ENCODE peak calls at places on chromosomes 4 and X, in nine cellular contexts. E, A, W, Z, V, J, B, R and G are unnamed samples.

GRCh38 chr4:187235456-187236170 is 512.0 kb upstream of the FAT1 start:
- DNase-seq in E (peak; percentile 79), A (no peak), W (no peak), Z (no peak), V (no peak), J (no peak), B (no peak), R (no peak), G (no peak)

GRCh38 chrX:39883664-39884063 is 214.1 kb downstream of the BCOR start:
- DNase-seq in E (no peak), A (peak; percentile 54), W (no peak), Z (no peak), V (no peak), J (no peak), B (no peak), R (no peak), G (no peak)

GRCh38 chrX:47413179-47413594 is 42.8 kb downstream of the ZNF157 start:
- DNase-seq in E (no peak), A (no peak), W (no peak), Z (no peak), V (no peak), J (no peak), B (no peak), R (no peak), G (no peak)

GRCh38 chrX:22526339-22526738 is 253.6 kb downstream of the CBLL2 start:
- DNase-seq in E (no peak), A (no peak), W (peak; percentile 50), Z (no peak), V (no peak), J (peak; percentile 32), B (peak; percentile 12), R (no peak), G (no peak)

GRCh38 chr4:88106205-88106604 is 52.2 kb downstream of the ABCG2 start:
- DNase-seq in E (no peak), A (no peak), W (no peak), Z (no peak), V (no peak), J (no peak), B (no peak), R (no peak), G (no peak)

GRCh38 chrX:68429216-68429615 is 4.1 kb downstream of the OPHN1 start:
- DNase-seq in E (no peak), A (no peak), W (no peak), Z (no peak), V (no peak), J (no peak), B (no peak), R (no peak), G (no peak)

GRCh38 chr4:110963621-110964020 is 340.7 kb upstream of the PITX2 start:
- DNase-seq in E (no peak), A (no peak), W (no peak), Z (no peak), V (no peak), J (no peak), B (no peak), R (no peak), G (no peak)

GRCh38 chr4:28313729-28314713 is 1453.4 kb downstream of the STIM2 start:
- DNase-seq in E (no peak), A (no peak), W (no peak), Z (no peak), V (no peak), J (no peak), B (no peak), R (no peak), G (no peak)

GRCh38 chrX:100648601-100649417 is 4.8 kb downstream of the SRPX2 start:
- DNase-seq in E (no peak), A (no peak), W (no peak), Z (no peak), V (no peak), J (no peak), B (no peak), R (no peak), G (no peak)

GRCh38 chr4:173013232-173013932 is 155.2 kb upstream of the GALNT7 start:
- DNase-seq in E (no peak), A (peak; percentile 46), W (peak; percentile 67), Z (peak; percentile 42), V (no peak), J (peak; percentile 18), B (peak; percentile 32), R (peak; percentile 36), G (peak; percentile 38)

GRCh38 chr4:48421101-48421500 is 62.0 kb upstream of the SLC10A4 start:
- DNase-seq in E (no peak), A (no peak), W (no peak), Z (no peak), V (no peak), J (no peak), B (no peak), R (no peak), G (no peak)

GRCh38 chr4:177455591-177455990 is 13.4 kb upstream of the AGA start:
- DNase-seq in E (no peak), A (no peak), W (no peak), Z (no peak), V (no peak), J (no peak), B (no peak), R (no peak), G (no peak)

GRCh38 chr4:39763714-39764572 is 66.0 kb downstream of the UBE2K start:
- DNase-seq in E (no peak), A (no peak), W (peak; percentile 9), Z (no peak), V (no peak), J (no peak), B (no peak), R (no peak), G (no peak)

GRCh38 chrX:37765507-37765906 is 14.4 kb upstream of the CYBB start:
- DNase-seq in E (no peak), A (no peak), W (no peak), Z (no peak), V (no peak), J (no peak), B (no peak), R (no peak), G (no peak)

GRCh38 chr4:4775493-4776004 is 83.9 kb upstream of the MSX1 start:
- DNase-seq in E (no peak), A (no peak), W (no peak), Z (no peak), V (no peak), J (no peak), B (no peak), R (no peak), G (no peak)

GRCh38 chr4:137253949-137254348 is 278.3 kb downstream of the PCDH18 start:
- DNase-seq in E (no peak), A (no peak), W (no peak), Z (no peak), V (no peak), J (no peak), B (no peak), R (no peak), G (no peak)